ENCODE peak calls at places on chromosome 3, in four cellular contexts. W, A, Q and F are unnamed samples. For H3K9me3, the result is how much of the 10 kb centered on the place peaks cover.

GRCh38 chr3:73432021-73432722 is 192.6 kb downstream of the PDZRN3 start:
- DNase-seq in W (no peak), A (no peak), Q (peak), F (no peak)

GRCh38 chr3:107382626-107383025 is 5.4 kb downstream of the CCDC54 start:
- DNase-seq in W (no peak), A (no peak), Q (no peak), F (no peak)

GRCh38 chr3:24498796-24499195 is 4.1 kb upstream of the THRB start:
- DNase-seq in W (no peak), A (no peak), Q (no peak), F (no peak)

GRCh38 chr3:70360985-70361384 is 48.5 kb upstream of the MDFIC2 start:
- DNase-seq in W (no peak), A (no peak), Q (peak), F (no peak)

GRCh38 chr3:50220109-50220508 is 15.0 kb downstream of the SLC38A3 start:
- DNase-seq in W (no peak), A (no peak), Q (no peak), F (no peak)

GRCh38 chr3:35549690-35550089 is 89.6 kb upstream of the ARPP21 start:
- DNase-seq in W (no peak), A (no peak), Q (no peak), F (no peak)

GRCh38 chr3:13452490-13453335 is 27.4 kb upstream of the HDAC11 start:
- DNase-seq in W (no peak), A (no peak), Q (peak), F (no peak)

GRCh38 chr3:63513801-63514200 is 138.7 kb upstream of the SNTN start:
- DNase-seq in W (no peak), A (no peak), Q (no peak), F (no peak)

GRCh38 chr3:150751781-150752263 is 11.1 kb downstream of the SIAH2 start:
- DNase-seq in W (no peak), A (no peak), Q (no peak), F (no peak)

GRCh38 chr3:62046326-62046725 is 327.0 kb downstream of the FEZF2 start:
- DNase-seq in W (no peak), A (no peak), Q (no peak), F (no peak)

GRCh38 chr3:134809412-134810051 is 14.5 kb downstream of the EPHB1 start:
- DNase-seq in W (no peak), A (no peak), Q (no peak), F (no peak)

GRCh38 chr3:12964713-12965612 is 108.3 kb downstream of the IQSEC1 start:
- DNase-seq in W (no peak), A (no peak), Q (no peak), F (no peak)

GRCh38 chr3:123020709-123021108 is 6.9 kb downstream of the SEMA5B start:
- DNase-seq in W (no peak), A (no peak), Q (no peak), F (no peak)

GRCh38 chr3:105518201-105518600 is 151.5 kb downstream of the ALCAM start:
- DNase-seq in W (no peak), A (no peak), Q (no peak), F (no peak)

GRCh38 chr3:72401005-72401404 is 447.2 kb downstream of the SHQ1 start:
- DNase-seq in W (no peak), A (no peak), Q (no peak), F (no peak)

GRCh38 chr3:150232992-150233451 is 175.1 kb upstream of the TSC22D2 start:
- DNase-seq in W (no peak), A (no peak), Q (no peak), F (no peak)

GRCh38 chr3:13143381-13144004 is 70.3 kb upstream of the IQSEC1 start:
- DNase-seq in W (no peak), A (peak), Q (no peak), F (peak)

GRCh38 chr3:16697437-16698258 is 92.4 kb upstream of the DAZL start:
- DNase-seq in W (no peak), A (no peak), Q (no peak), F (no peak)

GRCh38 chr3:73683706-73684105 is 59.0 kb upstream of the PDZRN3 start:
- DNase-seq in W (no peak), A (no peak), Q (no peak), F (no peak)

GRCh38 chr3:139120336-139120971 is 75.8 kb upstream of the PRR23C start:
- DNase-seq in W (no peak), A (no peak), Q (peak), F (no peak)

GRCh38 chr3:112302881-112303761 is 9.1 kb upstream of the SLC9C1 start:
- DNase-seq in W (no peak), A (no peak), Q (no peak), F (no peak)

GRCh38 chr3:33115024-33115768 is 1.4 kb downstream of the CRTAP start:
- DNase-seq in W (peak), A (peak), Q (peak), F (peak)

GRCh38 chr3:169218314-169218983 is 445.1 kb downstream of the MECOM start:
- DNase-seq in W (peak), A (no peak), Q (peak), F (no peak)

GRCh38 chr3:173191611-173192010 is 50.6 kb upstream of the SPATA16 start:
- DNase-seq in W (no peak), A (no peak), Q (peak), F (no peak)

GRCh38 chr3:146739203-146739671 is 134.1 kb upstream of the PLSCR5 start:
- DNase-seq in W (no peak), A (no peak), Q (no peak), F (no peak)

GRCh38 chr3:41808618-41809017 is 153.3 kb downstream of the ULK4 start:
- DNase-seq in W (no peak), A (no peak), Q (no peak), F (no peak)

DNA sequence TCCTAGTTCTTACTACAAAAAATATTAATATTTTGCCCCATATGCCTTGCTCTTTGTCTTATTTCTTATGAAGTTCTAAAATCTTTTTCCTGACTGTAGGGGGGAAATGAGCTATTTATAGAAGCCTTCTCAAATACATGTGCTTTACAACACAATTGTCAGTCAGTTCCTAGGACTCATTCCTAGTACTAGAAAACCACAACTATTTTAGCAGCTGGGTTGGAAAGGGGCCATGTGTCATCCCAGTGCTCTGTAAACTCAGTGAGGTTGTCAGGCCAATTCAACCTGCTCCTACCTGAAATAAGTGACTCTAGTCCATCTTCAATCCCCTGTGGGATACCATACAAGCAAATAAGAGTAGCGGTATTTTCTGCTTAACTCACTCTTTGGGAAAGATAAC is 153.8 kb downstream of the ULK4 start:
- DNase-seq in W (no peak), A (no peak), Q (peak), F (no peak)
- H3K4me3 ChIP-seq in W (no peak), A (no peak), Q (no peak), F (no peak)

GRCh38 chr3:164521139-164521538 is 557.2 kb downstream of the SI start:
- DNase-seq in W (no peak), A (no peak), Q (no peak), F (no peak)
- H3K9me3 ChIP-seq in W (under half), A (under half), Q (under half), F (under half)

GRCh38 chr3:137709011-137709601 is 55.0 kb upstream of the SOX14 start:
- DNase-seq in W (no peak), A (no peak), Q (peak), F (no peak)

DNA sequence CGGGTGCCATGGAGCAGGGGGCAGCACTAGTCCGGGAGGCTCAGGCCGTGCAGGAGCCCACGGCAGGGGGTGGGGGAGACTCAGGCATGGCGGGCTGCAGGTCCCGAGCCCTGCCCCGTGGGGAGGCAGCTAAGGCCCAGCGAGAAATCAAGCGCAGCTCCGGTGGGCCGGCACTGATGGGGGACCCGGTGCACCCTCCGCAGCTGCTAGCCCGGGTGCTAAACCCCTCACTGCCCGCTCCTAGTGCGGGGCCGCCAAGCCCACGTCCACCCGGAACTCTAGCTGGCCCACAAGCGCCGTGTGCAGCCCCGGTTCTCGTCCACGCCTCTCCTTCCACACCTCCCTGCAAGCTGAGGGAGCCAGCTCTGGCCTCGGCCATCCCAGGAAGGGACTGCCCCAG is 49.6 kb upstream of the SOX14 start:
- DNase-seq in W (no peak), A (no peak), Q (no peak), F (no peak)
- H3K4me3 ChIP-seq in W (no peak), A (no peak), Q (no peak), F (no peak)

GRCh38 chr3:196517919-196518318 is 2.8 kb upstream of the SMCO1 start:
- DNase-seq in W (no peak), A (no peak), Q (peak), F (no peak)
- H3K9me3 ChIP-seq in W (under half), A (under half), Q (under half), F (under half)

DNA sequence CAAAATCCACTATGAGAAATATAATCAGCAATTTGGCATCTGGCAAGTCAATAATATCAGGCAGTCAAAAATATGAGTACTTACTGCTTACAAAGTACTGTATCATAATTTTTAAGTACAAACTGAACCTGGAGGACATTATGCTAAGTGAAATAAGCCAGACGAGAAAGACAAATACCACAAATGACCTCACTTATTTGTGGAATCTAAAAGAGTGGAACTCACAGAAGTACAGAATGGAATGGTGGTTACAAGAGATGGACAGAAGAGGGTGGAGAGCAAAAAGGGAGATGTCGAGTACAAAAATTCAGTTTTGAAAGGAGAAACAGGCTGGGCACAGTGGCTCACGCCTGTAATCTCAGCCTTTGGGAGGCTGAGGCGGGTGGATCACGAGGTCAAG is 12.4 kb downstream of the PCYT1A start:
- DNase-seq in W (no peak), A (no peak), Q (no peak), F (no peak)
- H3K4me3 ChIP-seq in W (no peak), A (no peak), Q (no peak), F (no peak)

GRCh38 chr3:43043071-43043766 is 62.7 kb downstream of the POMGNT2 start:
- DNase-seq in W (no peak), A (no peak), Q (no peak), F (no peak)

GRCh38 chr3:43043793-43044192 is 62.1 kb downstream of the POMGNT2 start:
- DNase-seq in W (no peak), A (no peak), Q (no peak), F (no peak)

GRCh38 chr3:43053291-43053690 is 52.6 kb downstream of the POMGNT2 start:
- DNase-seq in W (no peak), A (no peak), Q (no peak), F (no peak)

GRCh38 chr3:43046583-43046982 is 59.3 kb downstream of the POMGNT2 start:
- DNase-seq in W (no peak), A (no peak), Q (no peak), F (no peak)

GRCh38 chr3:43048470-43048869 is 57.4 kb downstream of the POMGNT2 start:
- DNase-seq in W (no peak), A (no peak), Q (no peak), F (no peak)
- H3K9me3 ChIP-seq in W (under half), A (under half), Q (under half), F (under half)

DNA sequence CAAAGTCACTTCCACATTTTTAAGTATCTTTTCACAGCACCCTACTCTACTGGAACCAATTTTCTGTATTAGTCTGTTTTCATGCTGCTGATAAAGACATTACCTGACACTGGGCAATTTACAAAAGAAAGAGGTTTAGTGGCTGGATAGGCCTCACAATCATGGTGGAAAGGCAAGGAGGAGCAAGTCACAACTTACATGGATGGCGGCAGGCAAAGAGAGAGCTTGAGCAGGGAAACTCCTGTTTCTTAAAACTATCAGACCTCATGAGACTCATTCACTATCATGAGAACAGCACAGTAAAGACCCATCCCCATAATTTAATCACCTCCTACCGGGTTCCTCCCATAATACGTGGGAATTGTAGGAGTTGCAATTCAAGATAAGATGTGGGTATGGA is 18.7 kb downstream of the MCCC1 start:
- DNase-seq in W (no peak), A (no peak), Q (no peak), F (no peak)
- H3K4me3 ChIP-seq in W (no peak), A (no peak), Q (no peak), F (no peak)

GRCh38 chr3:26345613-26346012 is 277.0 kb upstream of the LRRC3B start:
- DNase-seq in W (no peak), A (no peak), Q (no peak), F (no peak)
- H3K9me3 ChIP-seq in W (under half), A (under half), Q (under half), F (under half)

DNA sequence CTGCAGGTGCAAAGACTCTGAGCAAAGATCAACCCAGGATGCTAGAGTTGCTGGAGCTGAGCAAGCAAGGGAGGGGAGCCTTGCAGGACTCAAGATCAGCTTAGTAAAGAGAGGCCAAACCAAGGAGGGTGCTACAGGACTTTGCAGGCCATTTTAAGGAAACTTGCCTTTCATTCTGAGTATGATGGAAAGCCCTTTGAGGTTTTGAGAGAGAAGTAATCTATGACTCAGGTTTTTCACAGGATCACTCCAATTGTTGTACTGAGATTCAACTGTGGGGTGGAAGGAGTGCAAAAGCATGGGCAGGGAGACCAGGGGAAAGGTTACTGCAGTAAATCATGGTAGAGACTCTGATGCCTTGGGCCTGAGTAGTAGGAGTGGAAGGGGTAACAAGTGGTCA is 260.4 kb upstream of the GPR149 start:
- DNase-seq in W (no peak), A (no peak), Q (no peak), F (no peak)
- H3K4me3 ChIP-seq in W (no peak), A (no peak), Q (no peak), F (no peak)